ENCODE peak calls at places on chromosomes 12 and 14, in six cellular contexts. P is naive B cell, U is GM19239, V is nephron progenitor cell, A is NT2/D1, T is colonic mucosa. F is an unnamed sample.

GRCh38 chr12:123071401-123072304 is 79.2 kb downstream of the PITPNM2 start:
- DNase-seq in P (no peak), U (no peak), V (no peak), A (no peak), T (no peak), F (no peak)

GRCh38 chr12:130815028-130815741 is 23.9 kb downstream of the STX2 start:
- DNase-seq in P (no peak), U (no peak), V (no peak), A (no peak), T (no peak), F (no peak)

GRCh38 chr14:104953896-104954656 is 24.1 kb downstream of the AHNAK2 start:
- DNase-seq in P (no peak), U (no peak), V (no peak), A (no peak), T (no peak), F (no peak)

GRCh38 chr12:67137256-67137655 is 131.9 kb upstream of the CAND1 start:
- DNase-seq in P (no peak), U (no peak), V (no peak), A (no peak), T (no peak), F (no peak)

GRCh38 chr12:78898416-78898815 is 33.8 kb downstream of the SYT1 start:
- DNase-seq in P (no peak), U (no peak), V (no peak), A (no peak), T (no peak), F (peak; percentile 25)

GRCh38 chr12:75699728-75700496 is 188.5 kb upstream of the KRR1 start:
- DNase-seq in P (no peak), U (no peak), V (no peak), A (no peak), T (no peak), F (no peak)

GRCh38 chr12:109773384-109774011 is 59.7 kb downstream of the TRPV4 start:
- DNase-seq in P (no peak), U (no peak), V (no peak), A (no peak), T (peak; percentile 45), F (no peak)

GRCh38 chr14:99383457-99384428 is 96.9 kb downstream of the SETD3 start:
- DNase-seq in P (no peak), U (no peak), V (no peak), A (no peak), T (no peak), F (no peak)

GRCh38 chr12:127292736-127293135 is 974.2 kb upstream of the TMEM132C start:
- DNase-seq in P (no peak), U (no peak), V (no peak), A (no peak), T (no peak), F (no peak)

F was measured in SK-N-SH.